ENCODE peak calls at places on chromosome 21, in four cellular contexts. One of them, this sample, is unnamed.

GRCh38 chr21:46559291-46559983 is 45.4 kb downstream of the S100B start:
- DNase-seq in HepG2: peak
- DNase-seq in GM12878: peak
- DNase-seq in H1: no peak
- DNase-seq in this sample: no peak

GRCh38 chr21:21029159-21029558 is 30.9 kb downstream of the NCAM2 start:
- DNase-seq in H1: no peak
- DNase-seq in HepG2: no peak
- DNase-seq in GM12878: no peak
- DNase-seq in this sample: peak

GRCh38 chr21:26147535-26147934 is 23.0 kb downstream of the APP start:
- DNase-seq in GM12878: no peak
- DNase-seq in HepG2: no peak
- DNase-seq in H1: no peak
- DNase-seq in this sample: no peak

GRCh38 chr21:18384771-18385170 is 18.8 kb downstream of the TMPRSS15 start:
- DNase-seq in H1: no peak
- DNase-seq in HepG2: no peak
- DNase-seq in GM12878: no peak
- DNase-seq in this sample: peak

GRCh38 chr21:27570306-27570868 is 603.5 kb upstream of the ADAMTS5 start:
- DNase-seq in HepG2: no peak
- DNase-seq in H1: no peak
- DNase-seq in GM12878: no peak
- DNase-seq in this sample: no peak

GRCh38 chr21:37562920-37563640 is 196.5 kb downstream of the DYRK1A start:
- DNase-seq in H1: no peak
- DNase-seq in GM12878: no peak
- DNase-seq in HepG2: no peak
- DNase-seq in this sample: no peak

GRCh38 chr21:33924079-33924765 is 8.6 kb upstream of the ATP5PO start:
- DNase-seq in H1: peak
- DNase-seq in GM12878: peak
- DNase-seq in HepG2: peak
- DNase-seq in this sample: peak

GRCh38 chr21:25501996-25502665 is 105.2 kb downstream of the MRPL39 start:
- DNase-seq in H1: no peak
- DNase-seq in GM12878: peak
- DNase-seq in HepG2: no peak
- DNase-seq in this sample: no peak

GRCh38 chr21:33025106-33025470 is 647 bp upstream of the OLIG2 start:
- DNase-seq in HepG2: no peak
- DNase-seq in H1: no peak
- DNase-seq in GM12878: no peak
- DNase-seq in this sample: peak

GRCh38 chr21:45806042-45806441 is 162.5 kb downstream of the PCBP3 start:
- DNase-seq in GM12878: no peak
- DNase-seq in H1: no peak
- DNase-seq in HepG2: no peak
- DNase-seq in this sample: no peak

GRCh38 chr21:16573581-16573980 is 843.8 kb downstream of the USP25 start:
- DNase-seq in HepG2: no peak
- DNase-seq in GM12878: no peak
- DNase-seq in H1: no peak
- DNase-seq in this sample: no peak

GRCh38 chr21:42159560-42160110 is 59.3 kb upstream of the ABCG1 start:
- DNase-seq in H1: no peak
- DNase-seq in GM12878: no peak
- DNase-seq in HepG2: no peak
- DNase-seq in this sample: no peak

GRCh38 chr21:33760641-33761103 is 118.4 kb downstream of the ITSN1 start:
- DNase-seq in H1: no peak
- DNase-seq in GM12878: no peak
- DNase-seq in HepG2: no peak
- DNase-seq in this sample: no peak

GRCh38 chr21:45640888-45641479 is 2.5 kb upstream of the PCBP3 start:
- DNase-seq in HepG2: no peak
- DNase-seq in GM12878: peak
- DNase-seq in H1: no peak
- DNase-seq in this sample: no peak

GRCh38 chr21:15740383-15740782 is 10.6 kb downstream of the USP25 start:
- DNase-seq in H1: no peak
- DNase-seq in GM12878: no peak
- DNase-seq in HepG2: no peak
- DNase-seq in this sample: no peak

GRCh38 chr21:32412162-32412997 is at the start of gene EVA1C:
- DNase-seq in GM12878: no peak
- DNase-seq in H1: no peak
- DNase-seq in HepG2: no peak
- DNase-seq in this sample: peak

GRCh38 chr21:42411197-42411869 is 7.6 kb downstream of the UBASH3A start:
- DNase-seq in HepG2: peak
- DNase-seq in GM12878: no peak
- DNase-seq in H1: no peak
- DNase-seq in this sample: peak

GRCh38 chr21:15000076-15000475 is 64.7 kb downstream of the NRIP1 start:
- DNase-seq in GM12878: no peak
- DNase-seq in H1: no peak
- DNase-seq in HepG2: no peak
- DNase-seq in this sample: no peak

GRCh38 chr21:25234857-25235801 is 372.2 kb downstream of the MRPL39 start:
- DNase-seq in GM12878: no peak
- DNase-seq in H1: no peak
- DNase-seq in HepG2: no peak
- DNase-seq in this sample: no peak

GRCh38 chr21:39116761-39117425 is 66.4 kb downstream of the PSMG1 start:
- DNase-seq in H1: no peak
- DNase-seq in HepG2: no peak
- DNase-seq in GM12878: no peak
- DNase-seq in this sample: no peak

GRCh38 chr21:39118061-39118460 is 65.2 kb downstream of the PSMG1 start:
- DNase-seq in HepG2: no peak
- DNase-seq in H1: no peak
- DNase-seq in GM12878: no peak
- DNase-seq in this sample: no peak

GRCh38 chr21:39117571-39117970 is 65.7 kb downstream of the PSMG1 start:
- DNase-seq in HepG2: no peak
- DNase-seq in H1: no peak
- DNase-seq in GM12878: no peak
- DNase-seq in this sample: no peak

GRCh38 chr21:39115659-39116235 is 67.5 kb downstream of the PSMG1 start:
- DNase-seq in H1: no peak
- DNase-seq in GM12878: no peak
- DNase-seq in HepG2: peak
- DNase-seq in this sample: no peak

DNA sequence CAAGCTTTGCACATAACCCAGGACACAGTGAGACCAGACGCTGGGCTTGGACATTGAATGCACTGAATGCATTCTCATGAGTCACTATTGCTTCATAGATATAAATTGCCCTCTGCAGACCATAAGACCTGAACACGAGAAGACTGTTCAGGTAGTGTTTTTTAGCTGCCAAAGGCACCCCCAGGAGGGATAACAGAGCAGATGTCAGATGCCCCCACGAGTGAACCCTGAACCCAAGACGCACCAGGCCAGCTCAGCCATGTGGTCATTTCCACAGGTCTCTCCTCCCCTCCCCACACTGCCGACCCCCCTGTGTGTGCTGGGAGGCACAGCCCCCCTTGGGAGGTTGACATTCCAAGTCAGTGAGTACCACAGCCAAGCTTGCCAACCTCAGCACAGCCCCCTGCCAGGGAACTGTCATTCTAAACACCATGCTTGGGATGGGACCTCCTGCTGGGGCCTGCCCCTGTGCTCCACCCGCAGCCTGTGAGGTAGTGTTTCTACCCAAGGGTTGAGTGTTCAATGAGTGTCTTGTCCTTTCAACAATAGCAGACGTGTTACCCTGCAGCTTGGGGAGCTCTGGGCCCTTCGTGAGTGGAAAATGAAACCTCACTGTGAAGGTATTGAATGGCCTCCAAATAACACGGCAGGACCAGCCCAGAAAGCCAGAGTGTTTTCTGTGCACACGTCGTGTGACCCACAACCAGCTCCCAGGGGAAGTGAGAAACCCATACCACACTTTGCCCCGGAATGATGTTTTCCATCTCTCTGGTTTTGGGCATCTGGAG is 68.2 kb downstream of the PSMG1 start:
- DNase-seq in H1: no peak
- DNase-seq in GM12878: no peak
- DNase-seq in HepG2: peak
- DNase-seq in this sample: no peak
- H3K9ac ChIP-seq in H1: no peak
- H3K9ac ChIP-seq in GM12878: no peak
- H3K9ac ChIP-seq in HepG2: no peak
- H3K9ac ChIP-seq in this sample: no peak

GRCh38 chr21:44360174-44360573 is 6.8 kb downstream of the TRPM2 start:
- DNase-seq in GM12878: no peak
- DNase-seq in H1: no peak
- DNase-seq in HepG2: no peak
- DNase-seq in this sample: no peak
- TF ChIP-seq SUZ12 in GM12878: no peak
- TF ChIP-seq SUZ12 in H1: no peak
- TF ChIP-seq SUZ12 in HepG2: no peak
- TF ChIP-seq SUZ12 in this sample: no peak

DNA sequence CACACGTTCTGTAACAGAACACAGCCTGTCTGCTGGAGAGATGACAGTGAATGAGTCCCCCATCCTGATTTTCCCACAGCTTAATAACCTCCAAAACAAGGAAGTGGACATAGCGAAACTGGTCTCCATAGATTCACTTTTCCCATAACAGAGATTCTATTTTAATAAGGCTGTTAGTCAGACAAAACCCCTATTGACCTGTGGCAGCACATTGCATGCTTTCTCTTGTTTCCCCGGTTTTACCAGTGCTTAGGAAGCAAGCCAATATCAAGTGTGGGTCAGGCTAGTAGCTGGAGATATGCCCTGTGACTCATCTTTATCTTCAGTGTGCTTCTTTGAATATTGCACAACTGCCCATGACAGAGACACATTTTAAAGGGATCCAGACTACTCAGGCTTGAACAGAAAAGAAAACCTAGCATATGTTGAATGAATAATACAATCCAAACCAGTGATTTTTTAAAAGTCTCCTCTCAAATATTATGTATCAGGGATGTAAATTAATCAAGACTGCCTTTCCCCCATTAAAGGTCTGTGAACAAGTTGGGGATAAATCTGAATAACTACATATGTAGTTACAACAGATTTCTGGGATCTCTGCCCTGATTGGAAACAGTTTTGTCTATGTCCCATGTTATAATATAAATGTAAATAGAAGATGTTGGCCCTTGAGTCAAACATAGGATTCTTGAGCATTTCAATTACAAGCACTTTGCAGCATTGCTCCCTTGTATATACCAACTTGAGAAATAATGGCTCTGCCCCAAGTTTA is 11.9 kb upstream of the CLDN8 start:
- DNase-seq in HepG2: no peak
- DNase-seq in H1: no peak
- DNase-seq in GM12878: no peak
- DNase-seq in this sample: no peak
- TF ChIP-seq YY1 in HepG2: no peak
- TF ChIP-seq YY1 in H1: no peak
- TF ChIP-seq YY1 in GM12878: no peak
- TF ChIP-seq YY1 in this sample: no peak

DNA sequence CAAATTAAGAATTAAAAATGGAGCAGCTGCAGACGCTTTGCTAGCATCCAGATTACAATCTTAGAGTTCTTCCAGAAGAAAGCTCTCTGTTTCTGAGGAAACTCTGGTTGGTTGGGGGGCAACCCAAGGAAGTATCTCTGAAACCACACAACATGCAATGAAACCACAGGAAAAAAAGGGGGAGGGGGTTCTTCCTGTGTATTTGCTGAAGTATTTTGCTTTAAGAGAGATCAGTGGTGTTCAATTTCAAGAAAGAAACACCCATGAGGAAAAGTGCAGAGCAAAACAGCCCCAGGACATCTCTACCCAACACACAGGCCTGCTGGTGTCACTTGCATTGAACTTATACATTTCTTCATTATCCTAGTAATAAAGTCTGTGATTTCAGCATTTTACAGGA is 19.7 kb upstream of the TIAM1 start:
- DNase-seq in HepG2: no peak
- DNase-seq in GM12878: no peak
- DNase-seq in H1: no peak
- DNase-seq in this sample: no peak
- H3K9ac ChIP-seq in HepG2: no peak
- H3K9ac ChIP-seq in GM12878: no peak
- H3K9ac ChIP-seq in H1: no peak
- H3K9ac ChIP-seq in this sample: no peak

DNA sequence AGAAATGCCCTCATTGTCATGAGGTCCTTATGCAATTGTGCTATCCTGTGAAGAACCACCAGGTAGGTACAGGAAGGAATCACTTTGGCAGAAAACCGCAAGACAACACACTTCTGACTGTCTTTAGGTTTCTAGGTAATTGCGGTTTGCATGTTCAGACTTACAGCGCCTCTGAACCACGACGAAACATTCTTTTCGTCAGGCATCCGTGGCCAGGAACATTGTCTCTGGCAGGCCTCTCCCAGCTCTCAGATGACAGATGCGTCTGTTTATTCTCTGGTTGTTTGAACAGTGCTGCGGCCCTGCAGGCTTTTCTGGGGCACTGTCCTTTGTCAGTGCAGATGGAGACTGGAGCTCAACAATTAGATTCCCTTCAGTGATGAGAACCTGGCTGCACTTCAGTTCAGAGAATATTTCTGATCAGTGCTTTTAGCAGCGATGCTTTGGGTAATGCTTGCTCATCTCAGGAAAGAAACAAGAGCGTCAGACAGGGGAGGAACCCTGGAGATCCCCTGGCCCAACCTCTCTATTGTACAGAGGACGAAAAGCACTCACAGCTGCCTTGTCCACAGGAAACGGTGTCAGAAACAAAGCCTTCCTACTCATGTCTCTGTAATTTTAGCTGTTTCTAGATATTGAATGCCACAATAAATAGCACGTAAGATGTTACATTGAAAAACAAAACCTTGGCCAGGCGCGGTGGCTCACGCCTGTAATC is 63.5 kb downstream of the B3GALT5 start:
- DNase-seq in H1: no peak
- DNase-seq in HepG2: peak
- DNase-seq in GM12878: peak
- DNase-seq in this sample: no peak
- TF ChIP-seq SUZ12 in H1: no peak
- TF ChIP-seq SUZ12 in HepG2: no peak
- TF ChIP-seq SUZ12 in GM12878: no peak
- TF ChIP-seq SUZ12 in this sample: no peak